ENCODE peak calls at places on chromosomes 3 and 15, in five cellular contexts. One of them, this sample, is unnamed.

GRCh38 chr3:51932471-51933370 is 9.0 kb downstream of the RRP9 start:
- DNase-seq in endothelial cell of umbilical vein: no peak
- DNase-seq in MM.1S: no peak
- DNase-seq in transverse colon: no peak
- DNase-seq in cardiac muscle cell: no peak
- DNase-seq in this sample: no peak

GRCh38 chr3:137946341-137946973 is 63.5 kb upstream of the CLDN18 start:
- DNase-seq in endothelial cell of umbilical vein: peak
- DNase-seq in MM.1S: peak
- DNase-seq in transverse colon: peak
- DNase-seq in cardiac muscle cell: peak
- DNase-seq in this sample: peak

GRCh38 chr15:90219421-90220141 is 14.2 kb downstream of the CIB1 start:
- DNase-seq in endothelial cell of umbilical vein: peak
- DNase-seq in MM.1S: peak
- DNase-seq in transverse colon: peak
- DNase-seq in cardiac muscle cell: peak
- DNase-seq in this sample: no peak

GRCh38 chr3:77188210-77188609 is 148.3 kb downstream of the ROBO2 start:
- DNase-seq in endothelial cell of umbilical vein: no peak
- DNase-seq in MM.1S: no peak
- DNase-seq in transverse colon: no peak
- DNase-seq in cardiac muscle cell: no peak
- DNase-seq in this sample: no peak

GRCh38 chr3:54905936-54906335 is 21.9 kb downstream of the LRTM1 start:
- DNase-seq in endothelial cell of umbilical vein: no peak
- DNase-seq in MM.1S: no peak
- DNase-seq in transverse colon: no peak
- DNase-seq in cardiac muscle cell: no peak
- DNase-seq in this sample: no peak

GRCh38 chr3:180306155-180306554 is 269.4 kb upstream of the PEX5L start:
- DNase-seq in endothelial cell of umbilical vein: no peak
- DNase-seq in MM.1S: no peak
- DNase-seq in transverse colon: no peak
- DNase-seq in cardiac muscle cell: no peak
- DNase-seq in this sample: no peak

GRCh38 chr3:162491957-162492356 is 995.3 kb downstream of the OTOL1 start:
- DNase-seq in endothelial cell of umbilical vein: no peak
- DNase-seq in MM.1S: no peak
- DNase-seq in transverse colon: no peak
- DNase-seq in cardiac muscle cell: no peak
- DNase-seq in this sample: peak

GRCh38 chr15:53511175-53511574 is 248.3 kb downstream of the WDR72 start:
- DNase-seq in endothelial cell of umbilical vein: no peak
- DNase-seq in MM.1S: no peak
- DNase-seq in transverse colon: no peak
- DNase-seq in cardiac muscle cell: no peak
- DNase-seq in this sample: no peak

GRCh38 chr3:193963808-193964516 is 172.0 kb upstream of the HES1 start:
- DNase-seq in endothelial cell of umbilical vein: no peak
- DNase-seq in MM.1S: no peak
- DNase-seq in transverse colon: no peak
- DNase-seq in cardiac muscle cell: no peak
- DNase-seq in this sample: no peak

GRCh38 chr3:142447308-142447851 is 457 bp downstream of the XRN1 start:
- DNase-seq in endothelial cell of umbilical vein: peak
- DNase-seq in MM.1S: peak
- DNase-seq in transverse colon: peak
- DNase-seq in cardiac muscle cell: peak
- DNase-seq in this sample: peak

GRCh38 chr15:52509500-52510244 is 19.0 kb downstream of the MYO5A start:
- DNase-seq in endothelial cell of umbilical vein: no peak
- DNase-seq in MM.1S: no peak
- DNase-seq in transverse colon: no peak
- DNase-seq in cardiac muscle cell: no peak
- DNase-seq in this sample: no peak
- H3K4me3 ChIP-seq in endothelial cell of umbilical vein: no peak
- H3K4me3 ChIP-seq in MM.1S: no peak
- H3K4me3 ChIP-seq in transverse colon: no peak
- H3K4me3 ChIP-seq in cardiac muscle cell: no peak
- H3K4me3 ChIP-seq in this sample: no peak

DNA sequence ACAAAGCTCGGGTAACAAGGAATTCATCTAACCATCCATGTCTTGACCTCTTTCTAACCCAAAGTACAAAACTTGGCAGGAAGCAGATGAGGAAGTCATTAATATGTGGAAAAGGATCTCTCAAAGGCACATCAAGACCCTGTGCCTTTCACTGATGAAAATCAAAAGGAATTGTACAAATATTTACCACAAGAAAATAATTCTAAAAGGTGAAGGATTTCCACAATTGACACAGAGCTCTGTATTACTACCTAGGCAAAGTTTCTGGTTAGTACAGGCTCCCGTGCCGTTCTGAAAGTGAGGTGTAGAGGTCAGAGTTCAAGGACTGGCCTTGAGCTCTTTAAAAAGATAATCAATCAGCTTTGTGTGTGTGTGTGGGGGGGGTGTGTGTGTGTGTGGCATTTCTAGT is 239.7 kb upstream of the ICE2 start:
- DNase-seq in endothelial cell of umbilical vein: peak
- DNase-seq in MM.1S: no peak
- DNase-seq in transverse colon: no peak
- DNase-seq in cardiac muscle cell: no peak
- DNase-seq in this sample: peak
- TF ChIP-seq CTCF in endothelial cell of umbilical vein: no peak
- TF ChIP-seq CTCF in MM.1S: no peak
- TF ChIP-seq CTCF in transverse colon: no peak
- TF ChIP-seq CTCF in cardiac muscle cell: no peak
- TF ChIP-seq CTCF in this sample: no peak

GRCh38 chr15:64701051-64701450 is 74.3 kb downstream of the RBPMS2 start:
- DNase-seq in endothelial cell of umbilical vein: no peak
- DNase-seq in MM.1S: no peak
- DNase-seq in transverse colon: no peak
- DNase-seq in cardiac muscle cell: no peak
- DNase-seq in this sample: no peak
- H3K4me3 ChIP-seq in endothelial cell of umbilical vein: no peak
- H3K4me3 ChIP-seq in MM.1S: peak
- H3K4me3 ChIP-seq in transverse colon: no peak
- H3K4me3 ChIP-seq in cardiac muscle cell: peak
- H3K4me3 ChIP-seq in this sample: no peak

GRCh38 chr3:133833880-133834620 is 28.4 kb downstream of the SRPRB start:
- DNase-seq in endothelial cell of umbilical vein: no peak
- DNase-seq in MM.1S: no peak
- DNase-seq in transverse colon: no peak
- DNase-seq in cardiac muscle cell: no peak
- DNase-seq in this sample: no peak

GRCh38 chr3:133832802-133833144 is 27.2 kb downstream of the SRPRB start:
- DNase-seq in endothelial cell of umbilical vein: no peak
- DNase-seq in MM.1S: no peak
- DNase-seq in transverse colon: no peak
- DNase-seq in cardiac muscle cell: no peak
- DNase-seq in this sample: no peak

GRCh38 chr3:133830071-133830470 is 24.5 kb downstream of the SRPRB start:
- DNase-seq in endothelial cell of umbilical vein: no peak
- DNase-seq in MM.1S: no peak
- DNase-seq in transverse colon: no peak
- DNase-seq in cardiac muscle cell: no peak
- DNase-seq in this sample: no peak

GRCh38 chr3:133833267-133833666 is 27.7 kb downstream of the SRPRB start:
- DNase-seq in endothelial cell of umbilical vein: no peak
- DNase-seq in MM.1S: no peak
- DNase-seq in transverse colon: no peak
- DNase-seq in cardiac muscle cell: no peak
- DNase-seq in this sample: no peak

GRCh38 chr3:133831966-133832801 is 26.6 kb downstream of the SRPRB start:
- DNase-seq in endothelial cell of umbilical vein: no peak
- DNase-seq in MM.1S: no peak
- DNase-seq in transverse colon: no peak
- DNase-seq in cardiac muscle cell: no peak
- DNase-seq in this sample: no peak
- TF ChIP-seq CTCF in endothelial cell of umbilical vein: no peak
- TF ChIP-seq CTCF in MM.1S: no peak
- TF ChIP-seq CTCF in transverse colon: no peak
- TF ChIP-seq CTCF in cardiac muscle cell: no peak
- TF ChIP-seq CTCF in this sample: no peak

GRCh38 chr15:78563092-78563491 is 2.2 kb upstream of the CHRNA5 start:
- DNase-seq in endothelial cell of umbilical vein: no peak
- DNase-seq in MM.1S: no peak
- DNase-seq in transverse colon: no peak
- DNase-seq in cardiac muscle cell: no peak
- DNase-seq in this sample: no peak
- H3K4me3 ChIP-seq in endothelial cell of umbilical vein: no peak
- H3K4me3 ChIP-seq in MM.1S: no peak
- H3K4me3 ChIP-seq in transverse colon: no peak
- H3K4me3 ChIP-seq in cardiac muscle cell: no peak
- H3K4me3 ChIP-seq in this sample: no peak

GRCh38 chr15:100638177-100638730 is 35.9 kb downstream of the ASB7 start:
- DNase-seq in endothelial cell of umbilical vein: no peak
- DNase-seq in MM.1S: no peak
- DNase-seq in transverse colon: no peak
- DNase-seq in cardiac muscle cell: no peak
- DNase-seq in this sample: no peak

GRCh38 chr15:100631831-100632230 is 29.4 kb downstream of the ASB7 start:
- DNase-seq in endothelial cell of umbilical vein: no peak
- DNase-seq in MM.1S: no peak
- DNase-seq in transverse colon: no peak
- DNase-seq in cardiac muscle cell: peak
- DNase-seq in this sample: no peak

GRCh38 chr15:100628746-100629145 is 26.4 kb downstream of the ASB7 start:
- DNase-seq in endothelial cell of umbilical vein: no peak
- DNase-seq in MM.1S: no peak
- DNase-seq in transverse colon: no peak
- DNase-seq in cardiac muscle cell: no peak
- DNase-seq in this sample: peak

GRCh38 chr15:100635406-100636071 is 33.1 kb downstream of the ASB7 start:
- DNase-seq in endothelial cell of umbilical vein: peak
- DNase-seq in MM.1S: no peak
- DNase-seq in transverse colon: peak
- DNase-seq in cardiac muscle cell: no peak
- DNase-seq in this sample: peak

GRCh38 chr15:100633763-100634075 is 31.3 kb downstream of the ASB7 start:
- DNase-seq in endothelial cell of umbilical vein: no peak
- DNase-seq in MM.1S: no peak
- DNase-seq in transverse colon: no peak
- DNase-seq in cardiac muscle cell: no peak
- DNase-seq in this sample: no peak
- TF ChIP-seq CTCF in endothelial cell of umbilical vein: no peak
- TF ChIP-seq CTCF in MM.1S: no peak
- TF ChIP-seq CTCF in transverse colon: no peak
- TF ChIP-seq CTCF in cardiac muscle cell: no peak
- TF ChIP-seq CTCF in this sample: no peak